ENCODE peak calls at places on chromosomes 4 and X, in five cellular contexts. Y, Q, S, G and R are unnamed samples.

GRCh38 chrX:11770320-11770719 is 12.3 kb downstream of the MSL3 start:
- DNase-seq in Y (peak), Q (peak), S (peak), G (no peak), R (peak)

GRCh38 chrX:148633509-148633908 is 133.1 kb downstream of the AFF2 start:
- DNase-seq in Y (no peak), Q (no peak), S (no peak), G (no peak), R (no peak)

GRCh38 chr4:89111833-89112563 is 665 bp downstream of the TIGD2 start:
- DNase-seq in Y (no peak), Q (peak), S (peak), G (no peak), R (no peak)

GRCh38 chr4:58543465-58543864 is 1433.3 kb upstream of the IGFBP7 start:
- DNase-seq in Y (no peak), Q (no peak), S (no peak), G (no peak), R (no peak)

GRCh38 chrX:150361070-150361776 is 1.9 kb upstream of the MAMLD1 start:
- DNase-seq in Y (no peak), Q (no peak), S (no peak), G (peak), R (no peak)

GRCh38 chr4:18366762-18367358 is 345.3 kb upstream of the LCORL start:
- DNase-seq in Y (peak), Q (peak), S (no peak), G (no peak), R (no peak)

GRCh38 chr4:2462218-2462991 is 6.5 kb upstream of the RNF4 start:
- DNase-seq in Y (no peak), Q (peak), S (peak), G (peak), R (peak)

GRCh38 chr4:53633608-53634007 is 42.3 kb upstream of the LNX1 start:
- DNase-seq in Y (no peak), Q (no peak), S (no peak), G (no peak), R (no peak)

GRCh38 chrX:39309018-39309620 is 507.9 kb downstream of the MID1IP1 start:
- DNase-seq in Y (no peak), Q (no peak), S (no peak), G (no peak), R (no peak)

GRCh38 chrX:83511208-83511607 is 3.1 kb downstream of the POU3F4 start:
- DNase-seq in Y (no peak), Q (no peak), S (no peak), G (peak), R (no peak)

GRCh38 chr4:20317424-20317985 is 65.8 kb downstream of the SLIT2 start:
- DNase-seq in Y (no peak), Q (no peak), S (no peak), G (no peak), R (no peak)

GRCh38 chr4:186643501-186644315 is 79.9 kb downstream of the FAT1 start:
- DNase-seq in Y (no peak), Q (peak), S (no peak), G (no peak), R (no peak)

GRCh38 chr4:8391972-8392371 is 48.6 kb downstream of the ACOX3 start:
- DNase-seq in Y (peak), Q (no peak), S (no peak), G (no peak), R (no peak)

GRCh38 chrX:78574306-78574705 is 84.8 kb downstream of the RTL3 start:
- DNase-seq in Y (no peak), Q (no peak), S (no peak), G (no peak), R (no peak)

GRCh38 chr4:122346036-122346435 is 32.8 kb upstream of the ADAD1 start:
- DNase-seq in Y (no peak), Q (no peak), S (no peak), G (no peak), R (no peak)

GRCh38 chr4:167897116-167897515 is 195.2 kb upstream of the ANXA10 start:
- DNase-seq in Y (no peak), Q (peak), S (no peak), G (no peak), R (peak)

GRCh38 chr4:8343051-8343966 is 73.8 kb downstream of the HTRA3 start:
- DNase-seq in Y (no peak), Q (no peak), S (no peak), G (no peak), R (no peak)

GRCh38 chr4:138192113-138192512 is 50.0 kb downstream of the SLC7A11 start:
- DNase-seq in Y (no peak), Q (peak), S (peak), G (no peak), R (peak)

GRCh38 chr4:169745291-169745690 is 12.5 kb downstream of the HPF1 start:
- DNase-seq in Y (no peak), Q (no peak), S (no peak), G (no peak), R (no peak)

GRCh38 chrX:77298790-77299189 is 148.4 kb upstream of the FGF16 start:
- DNase-seq in Y (no peak), Q (no peak), S (no peak), G (no peak), R (no peak)

GRCh38 chrX:153886915-153887314 is 942 bp upstream of the L1CAM start:
- DNase-seq in Y (no peak), Q (no peak), S (no peak), G (no peak), R (no peak)

GRCh38 chr4:111283066-111283677 is 660.3 kb upstream of the PITX2 start:
- DNase-seq in Y (no peak), Q (peak), S (peak), G (peak), R (peak)
- TF ChIP-seq SRF in Y (no peak), Q (no peak), S (no peak), G (no peak), R (no peak)

GRCh38 chr4:182449960-182450359 is 206.8 kb downstream of the TENM3 start:
- DNase-seq in Y (no peak), Q (no peak), S (no peak), G (no peak), R (no peak)
- TF ChIP-seq EZH2 in Y (no peak), Q (no peak), S (no peak), G (no peak), R (peak)

GRCh38 chr4:178241601-178242118 is 799.4 kb upstream of the AGA start:
- DNase-seq in Y (no peak), Q (no peak), S (no peak), G (no peak), R (no peak)
- TF ChIP-seq SP1 in Y (no peak), Q (no peak), S (no peak), G (no peak), R (no peak)

DNA sequence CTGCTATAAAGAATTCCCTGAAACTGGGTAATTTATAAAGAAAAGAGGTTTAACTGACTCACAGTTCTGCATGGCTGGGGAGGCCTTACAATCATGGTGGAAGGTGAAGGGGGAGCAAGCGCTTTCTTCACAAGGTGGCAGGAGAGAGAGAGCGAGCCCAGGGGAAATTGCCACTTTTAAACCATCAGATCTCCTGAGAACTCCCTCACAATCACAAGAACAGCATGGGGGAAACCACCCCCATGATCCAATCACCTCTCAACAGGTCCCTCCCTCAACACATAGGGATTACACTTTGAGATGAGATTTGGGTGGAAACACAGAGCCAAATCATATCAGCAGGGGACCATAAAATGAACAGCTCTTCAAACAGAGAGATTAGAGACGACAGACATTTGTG is 198.6 kb downstream of the MAGEB5 start:
- DNase-seq in Y (no peak), Q (no peak), S (no peak), G (no peak), R (no peak)
- TF ChIP-seq SRF in Y (no peak), Q (no peak), S (no peak), G (no peak), R (no peak)

GRCh38 chrX:114584983-114585842 is 1.3 kb downstream of the HTR2C start:
- DNase-seq in Y (no peak), Q (no peak), S (no peak), G (no peak), R (no peak)
- TF ChIP-seq EZH2 in Y (no peak), Q (no peak), S (no peak), G (peak), R (no peak)

DNA sequence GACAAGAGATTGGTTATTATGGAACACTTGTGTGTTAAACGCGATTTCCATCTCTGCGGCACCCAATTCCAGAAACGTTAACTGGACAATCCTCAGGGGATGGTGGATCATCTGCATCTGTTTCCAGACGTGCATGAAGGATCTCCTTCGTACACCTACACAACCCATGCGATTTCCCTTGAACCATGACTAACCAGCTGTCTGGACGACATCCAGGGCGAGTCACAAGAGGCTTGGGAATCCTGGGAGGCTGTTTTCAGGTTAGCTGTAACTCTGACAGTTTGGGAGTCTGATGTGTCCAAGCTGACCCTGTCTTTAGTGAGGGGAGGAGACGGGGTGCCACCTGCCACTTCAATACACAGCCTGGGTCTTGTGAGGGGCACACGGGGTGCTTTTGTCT is 84.5 kb downstream of the GATB start:
- DNase-seq in Y (no peak), Q (no peak), S (no peak), G (no peak), R (peak)
- TF ChIP-seq SP1 in Y (no peak), Q (no peak), S (no peak), G (no peak), R (no peak)

GRCh38 chr4:104128850-104129213 is 365.9 kb downstream of the CXXC4 start:
- DNase-seq in Y (no peak), Q (peak), S (no peak), G (no peak), R (peak)

GRCh38 chr4:104123021-104123420 is 371.7 kb downstream of the CXXC4 start:
- DNase-seq in Y (no peak), Q (no peak), S (no peak), G (no peak), R (no peak)

GRCh38 chr4:104129243-104129642 is 365.5 kb downstream of the CXXC4 start:
- DNase-seq in Y (no peak), Q (no peak), S (no peak), G (no peak), R (no peak)

GRCh38 chr4:104128031-104128849 is 366.5 kb downstream of the CXXC4 start:
- DNase-seq in Y (no peak), Q (no peak), S (no peak), G (no peak), R (no peak)
- TF ChIP-seq SRF in Y (no peak), Q (no peak), S (no peak), G (no peak), R (no peak)

GRCh38 chr4:185127021-185127925 is 15.8 kb upstream of the SLC25A4 start:
- DNase-seq in Y (no peak), Q (no peak), S (no peak), G (peak), R (no peak)
- TF ChIP-seq EZH2 in Y (no peak), Q (no peak), S (no peak), G (peak), R (no peak)

DNA sequence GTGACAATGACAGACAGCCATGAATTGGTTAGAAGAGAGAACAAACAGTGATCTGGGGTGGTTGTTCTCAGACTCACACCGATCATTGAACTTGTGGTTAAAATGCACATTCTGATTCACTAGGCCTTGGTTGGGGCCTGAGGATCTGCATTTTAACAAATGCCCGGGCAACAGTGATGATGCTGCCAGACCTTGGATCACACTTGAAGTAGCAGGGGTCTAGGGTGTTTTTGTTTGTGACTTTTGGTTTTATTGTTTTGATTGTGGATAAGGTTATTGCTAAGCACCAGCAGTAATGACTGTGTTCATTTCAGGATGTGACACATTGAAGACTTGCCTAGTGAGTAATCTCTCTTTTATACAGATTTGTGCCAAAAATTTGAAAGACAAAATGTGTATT is 36.5 kb downstream of the TXLNG start:
- DNase-seq in Y (no peak), Q (no peak), S (no peak), G (no peak), R (no peak)
- TF ChIP-seq SP1 in Y (no peak), Q (no peak), S (no peak), G (no peak), R (no peak)